ENCODE peak calls at places on chromosomes 1 and 21, in four cellular contexts. T, S, H and K are unnamed samples.

GRCh38 chr1:60132985-60133673 is 59.6 kb upstream of the C1orf87 start:
- DNase-seq in S (no peak), T (no peak), H (peak; percentile 29), K (no peak)

GRCh38 chr1:1618396-1619068 is 3.2 kb downstream of the MIB2 start:
- DNase-seq in H (no peak), T (no peak), S (no peak), K (no peak)

GRCh38 chr1:11952455-11953109 is 18.1 kb downstream of the PLOD1 start:
- DNase-seq in H (no peak), S (no peak), T (no peak), K (no peak)

GRCh38 chr1:30868833-30869435 is 39.6 kb downstream of the SDC3 start:
- DNase-seq in T (no peak), S (no peak), H (no peak), K (no peak)

GRCh38 chr1:36151845-36152203 is 2.5 kb upstream of the TRAPPC3 start:
- DNase-seq in S (no peak), T (no peak), H (peak; percentile 49), K (no peak)

GRCh38 chr1:25338188-25338981 is at the start of gene TMEM50A:
- DNase-seq in S (peak; percentile 87), H (peak; percentile 92), T (peak; percentile 96), K (peak; percentile 90)

GRCh38 chr1:29171089-29171488 is 10.6 kb downstream of the SRSF4 start:
- DNase-seq in T (no peak), H (no peak), S (peak; percentile 95), K (no peak)

GRCh38 chr1:1954015-1954414 is 34.9 kb upstream of the TMEM52 start:
- DNase-seq in S (no peak), T (no peak), H (no peak), K (no peak)

GRCh38 chr21:46116846-46117585 is 19.1 kb downstream of the COL6A2 start:
- DNase-seq in H (no peak), T (peak; percentile 41), S (no peak), K (no peak)

GRCh38 chr1:222618880-222619321 is 1.0 kb downstream of the MIA3 start:
- DNase-seq in S (no peak), H (peak; percentile 45), T (peak; percentile 52), K (peak; percentile 33)